ENCODE peak calls at places on chromosomes 7 and 10, in four cellular contexts. E is heart right ventricle, M is psoas muscle, A is heart left ventricle. Y is an unnamed sample. For H3K27me3, the result is how much of the 10 kb centered on the place peaks cover.

GRCh38 chr7:136086712-136087111 is 109.6 kb upstream of the MTPN start:
- DNase-seq in E (no peak), M (no peak), A (peak), Y (peak)

GRCh38 chr10:87605656-87606308 is 53.9 kb upstream of the PAPSS2 start:
- DNase-seq in E (no peak), M (no peak), A (no peak), Y (no peak)

GRCh38 chr7:31052504-31052840 is 364 bp downstream of the ADCYAP1R1 start:
- DNase-seq in E (no peak), M (no peak), A (no peak), Y (no peak)

GRCh38 chr10:112919721-112920120 is 30.3 kb upstream of the TCF7L2 start:
- DNase-seq in E (no peak), M (no peak), A (no peak), Y (no peak)

GRCh38 chr7:134084488-134085144 is 42.5 kb upstream of the LRGUK start:
- DNase-seq in E (no peak), M (no peak), A (no peak), Y (peak)

GRCh38 chr7:44318296-44318695 is 7.1 kb downstream of the CAMK2B start:
- DNase-seq in E (no peak), M (no peak), A (no peak), Y (no peak)

GRCh38 chr10:34743804-34744203 is 71.3 kb downstream of the PARD3 start:
- DNase-seq in E (peak), M (peak), A (peak), Y (no peak)

GRCh38 chr10:129126955-129127354 is 340.1 kb upstream of the MGMT start:
- DNase-seq in E (no peak), M (no peak), A (no peak), Y (no peak)

GRCh38 chr10:124473070-124473469 is 11.4 kb downstream of the LHPP start:
- DNase-seq in E (no peak), M (no peak), A (no peak), Y (no peak)

GRCh38 chr10:65377687-65378086 is 1548.1 kb upstream of the LRRTM3 start:
- DNase-seq in E (no peak), M (no peak), A (no peak), Y (no peak)

GRCh38 chr7:147722119-147722518 is 868.4 kb upstream of the C7orf33 start:
- DNase-seq in E (no peak), M (no peak), A (no peak), Y (no peak)

GRCh38 chr10:34731213-34731612 is 83.9 kb downstream of the PARD3 start:
- DNase-seq in E (no peak), M (no peak), A (no peak), Y (no peak)

GRCh38 chr10:102612964-102613275 is 31.4 kb upstream of the TRIM8 start:
- DNase-seq in E (no peak), M (no peak), A (no peak), Y (no peak)

GRCh38 chr7:92639213-92639896 is 49.2 kb upstream of the FAM133B start:
- DNase-seq in E (no peak), M (no peak), A (no peak), Y (no peak)

GRCh38 chr10:1048349-1048731 is 579 bp downstream of the IDI1 start:
- DNase-seq in E (peak), M (peak), A (no peak), Y (no peak)

GRCh38 chr7:156773966-156774365 is 119.0 kb downstream of the LMBR1 start:
- DNase-seq in E (no peak), M (no peak), A (no peak), Y (no peak)

GRCh38 chr10:100660945-100661344 is 84.4 kb upstream of the PAX2 start:
- DNase-seq in E (no peak), M (no peak), A (no peak), Y (no peak)

GRCh38 chr10:77524300-77524711 is 113.3 kb downstream of the KCNMA1 start:
- DNase-seq in E (no peak), M (no peak), A (no peak), Y (no peak)

GRCh38 chr10:124197301-124198148 is 104.1 kb upstream of the CHST15 start:
- DNase-seq in E (no peak), M (no peak), A (no peak), Y (no peak)

GRCh38 chr7:130351664-130352015 is 7.0 kb downstream of the CPA5 start:
- DNase-seq in E (no peak), M (no peak), A (no peak), Y (no peak)

GRCh38 chr10:124290095-124290795 is 128.5 kb downstream of the OAT start:
- DNase-seq in E (no peak), M (no peak), A (no peak), Y (peak)

DNA sequence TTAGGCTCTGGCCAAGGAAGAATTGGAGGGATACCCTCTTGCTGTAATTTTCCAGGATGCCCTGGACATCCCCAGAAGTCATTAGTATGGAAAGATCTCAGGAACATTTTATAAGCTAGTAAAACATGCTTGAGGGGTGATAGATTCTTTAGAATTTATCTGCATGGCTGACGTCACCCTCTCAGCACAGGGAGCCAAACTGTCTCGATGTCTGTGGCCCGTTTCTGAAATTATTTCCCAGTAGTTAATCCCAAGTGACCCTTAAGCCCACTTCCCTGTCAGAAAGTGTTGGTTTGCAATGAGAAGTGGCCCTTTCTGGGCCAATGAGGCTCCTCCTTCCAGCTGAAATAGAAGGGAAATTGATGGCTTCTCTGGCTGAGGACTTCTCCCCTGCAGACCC is 184.5 kb upstream of the BMPER start:
- DNase-seq in E (no peak), M (no peak), A (no peak), Y (no peak)
- H3K4me3 ChIP-seq in E (no peak), M (no peak), A (no peak), Y (no peak)

GRCh38 chr7:192035-192649 is at the start of gene FAM20C:
- DNase-seq in E (peak), M (peak), A (peak), Y (no peak)

GRCh38 chr7:194996-195829 is 2.8 kb downstream of the FAM20C start:
- DNase-seq in E (peak), M (no peak), A (no peak), Y (no peak)

GRCh38 chr7:194257-194995 is 2.1 kb downstream of the FAM20C start:
- DNase-seq in E (no peak), M (no peak), A (no peak), Y (no peak)

GRCh38 chr7:192701-193536 is 548 bp downstream of the FAM20C start:
- DNase-seq in E (peak), M (no peak), A (no peak), Y (no peak)

DNA sequence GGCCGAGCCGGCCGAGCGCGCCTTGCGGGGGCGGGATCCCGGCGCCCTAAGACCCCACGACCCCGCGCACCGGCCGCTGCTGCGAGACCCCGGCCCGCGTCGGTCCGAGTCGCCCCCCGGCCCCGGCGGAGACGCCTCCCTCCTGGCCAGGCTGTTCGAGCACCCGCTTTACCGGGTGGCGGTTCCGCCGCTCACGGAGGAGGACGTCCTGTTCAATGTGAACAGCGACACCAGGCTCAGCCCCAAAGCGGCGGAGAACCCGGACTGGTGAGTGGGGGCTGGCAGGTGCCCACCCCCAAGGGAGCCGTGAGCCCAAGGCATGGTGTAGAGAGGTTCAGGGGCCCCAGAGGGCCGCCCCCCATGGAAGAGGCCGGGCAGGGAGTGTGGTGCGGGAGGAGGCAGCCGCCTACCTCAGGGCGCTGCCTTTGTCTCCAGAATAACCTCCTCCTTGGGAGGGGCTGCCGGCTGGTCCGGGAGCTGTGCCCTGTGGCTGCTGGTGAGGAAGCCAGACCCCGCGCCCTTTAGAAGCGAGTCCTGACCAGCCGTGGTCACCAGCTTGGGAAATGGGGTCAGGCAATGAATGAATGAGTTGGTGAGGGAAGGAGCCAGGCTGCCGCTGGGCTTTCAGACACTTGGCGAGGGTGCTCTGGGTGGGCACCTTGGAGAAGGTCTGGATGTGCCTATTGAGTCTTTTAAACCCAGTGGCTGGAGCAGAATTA is 1.3 kb downstream of the FAM20C start:
- DNase-seq in E (no peak), M (no peak), A (no peak), Y (no peak)
- H3K27me3 ChIP-seq in E (under half), M (under half), A (under half), Y (under half)

DNA sequence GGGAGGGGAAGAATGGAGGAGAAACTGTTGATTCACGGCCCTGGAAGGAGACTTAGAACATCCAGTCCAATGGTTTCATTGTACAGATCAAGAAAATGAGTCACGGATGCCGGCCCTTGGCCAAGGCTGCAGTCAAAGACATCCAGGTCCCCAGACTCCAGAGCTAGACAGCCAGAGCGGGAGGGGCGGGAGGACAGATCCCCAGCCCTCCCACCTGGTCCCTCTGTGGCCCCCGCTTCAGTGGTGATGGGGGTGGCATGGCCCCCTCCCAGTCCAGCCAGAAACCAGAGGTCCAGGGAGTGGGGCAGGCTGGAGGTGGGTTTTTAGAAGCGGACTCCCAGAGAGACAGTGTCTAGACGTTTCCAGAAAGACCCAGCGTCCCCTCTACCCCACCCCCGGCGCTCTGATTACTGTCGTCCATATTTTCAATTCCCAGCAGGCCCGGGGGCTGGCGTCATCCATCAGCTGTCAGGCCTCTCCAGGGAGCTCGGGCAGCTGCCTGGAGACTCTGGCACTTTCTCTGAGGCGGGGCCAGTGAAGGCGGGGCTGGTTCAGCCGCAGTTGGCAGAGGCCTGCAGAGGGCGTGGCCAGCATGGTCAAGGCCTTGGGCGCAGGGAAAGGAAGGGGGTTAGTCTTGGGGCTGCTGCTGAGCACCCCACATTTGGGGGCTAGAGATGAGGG is 8.0 kb upstream of the HSPB1 start:
- DNase-seq in E (peak), M (peak), A (peak), Y (peak)
- H3K4me3 ChIP-seq in E (peak), M (peak), A (peak), Y (no peak)

GRCh38 chr7:148912758-148913541 is 28.9 kb upstream of the EZH2 start:
- DNase-seq in E (no peak), M (no peak), A (no peak), Y (peak)

GRCh38 chr7:148914208-148914777 is 30.2 kb upstream of the EZH2 start:
- DNase-seq in E (no peak), M (no peak), A (no peak), Y (peak)

GRCh38 chr7:148911626-148912025 is 27.5 kb upstream of the EZH2 start:
- DNase-seq in E (no peak), M (no peak), A (no peak), Y (no peak)

GRCh38 chr7:148909560-148909959 is 25.5 kb upstream of the EZH2 start:
- DNase-seq in E (no peak), M (no peak), A (no peak), Y (no peak)

DNA sequence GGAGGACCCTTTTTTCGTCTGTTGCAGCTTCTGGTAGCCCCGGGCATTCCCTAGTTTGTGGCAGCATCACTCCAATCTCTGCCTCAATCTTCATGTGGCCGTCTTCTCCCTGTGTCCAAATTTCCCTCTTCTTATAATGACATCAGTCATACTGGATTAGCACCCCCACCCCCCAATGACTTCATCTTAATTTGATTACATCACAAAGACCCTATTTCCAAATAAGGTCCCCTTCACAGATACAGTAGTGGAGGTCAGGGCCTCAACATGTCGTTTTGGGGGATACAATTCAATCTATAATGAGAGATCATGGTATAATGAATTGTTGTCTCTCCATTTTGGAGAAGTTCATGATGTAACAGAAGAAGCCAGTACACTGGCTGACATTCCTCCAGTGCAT is 28.1 kb upstream of the EZH2 start:
- DNase-seq in E (no peak), M (no peak), A (no peak), Y (no peak)
- H3K27me3 ChIP-seq in E (under half), M (under half), A (under half), Y (under half)

Y was measured in GM06990.